ENCODE peak calls at places on chromosome X, in eight cellular contexts. C is fibroblast of lung, Q is aorta, W is right lobe of liver, G is heart right ventricle, E is ovary, J is fibroblast of pulmonary artery, O is pancreas. D is an unnamed sample.

GRCh38 chrX:10660171-10660570 is 39.8 kb upstream of the MID1 start:
- DNase-seq in E (no peak), O (no peak), C (no peak), G (no peak), Q (no peak), W (no peak), J (no peak), D (no peak)

GRCh38 chrX:20224814-20225487 is 41.8 kb downstream of the RPS6KA3 start:
- DNase-seq in W (no peak), G (no peak), C (peak), J (no peak), E (no peak), Q (no peak), O (no peak), D (no peak)

GRCh38 chrX:119455264-119455663 is 13.0 kb upstream of the SLC25A5 start:
- DNase-seq in W (no peak), Q (no peak), C (peak), O (no peak), G (no peak), E (no peak), J (peak), D (peak)

GRCh38 chrX:120429776-120430535 is 39.1 kb downstream of the LAMP2 start:
- DNase-seq in Q (no peak), C (no peak), O (no peak), J (no peak), W (no peak), G (no peak), E (no peak), D (no peak)

GRCh38 chrX:40644821-40645358 is 2.5 kb downstream of the CXorf38 start:
- DNase-seq in J (peak), G (peak), O (peak), Q (no peak), E (peak), W (peak), C (peak), D (peak)

GRCh38 chrX:146881521-146881920 is 67.0 kb upstream of the CXorf51A start:
- DNase-seq in Q (no peak), O (no peak), E (no peak), C (no peak), J (no peak), W (no peak), G (no peak), D (no peak)

GRCh38 chrX:108699368-108699767 is 37.0 kb downstream of the IRS4 start:
- DNase-seq in C (peak), G (no peak), W (no peak), J (peak), O (no peak), E (no peak), Q (no peak), D (peak)

GRCh38 chrX:94515009-94515408 is 841.0 kb downstream of the FAM133A start:
- DNase-seq in Q (no peak), E (no peak), C (no peak), O (no peak), W (no peak), J (no peak), G (no peak), D (no peak)

GRCh38 chrX:153974003-153974725 is 1.6 kb downstream of the TMEM187 start:
- DNase-seq in W (no peak), O (no peak), Q (no peak), J (no peak), C (no peak), G (no peak), E (no peak), D (no peak)

GRCh38 chrX:81261576-81261975 is 59.7 kb downstream of the SH3BGRL start:
- DNase-seq in G (no peak), O (no peak), E (no peak), W (no peak), J (peak), Q (no peak), C (peak), D (no peak)

GRCh38 chrX:118231464-118231863 is 114.4 kb upstream of the WDR44 start:
- DNase-seq in Q (no peak), G (no peak), C (peak), W (no peak), O (no peak), J (no peak), E (no peak), D (no peak)

GRCh38 chrX:12929701-12930100 is 23.3 kb downstream of the TLR8 start:
- DNase-seq in C (peak), W (no peak), G (no peak), O (no peak), E (no peak), J (no peak), Q (no peak), D (no peak)

GRCh38 chrX:120269379-120270035 is 18.9 kb downstream of the ZBTB33 start:
- DNase-seq in E (no peak), Q (no peak), W (no peak), G (no peak), C (peak), O (no peak), J (peak), D (no peak)

GRCh38 chrX:31112226-31112999 is 40.6 kb upstream of the FTHL17 start:
- DNase-seq in G (no peak), O (no peak), J (no peak), C (no peak), E (no peak), W (no peak), Q (no peak), D (no peak)

GRCh38 chrX:133435544-133436124 is 20.3 kb upstream of the GPC4 start:
- DNase-seq in C (no peak), Q (no peak), O (no peak), W (no peak), G (no peak), J (no peak), E (no peak), D (no peak)

GRCh38 chrX:49172280-49172780 is 632 bp downstream of the PLP2 start:
- DNase-seq in W (peak), Q (peak), J (peak), G (peak), C (peak), E (peak), O (peak), D (peak)

GRCh38 chrX:154327026-154327820 is 31.6 kb downstream of the TKTL1 start:
- DNase-seq in Q (no peak), G (no peak), C (no peak), J (no peak), E (no peak), W (no peak), O (no peak), D (no peak)

GRCh38 chrX:70129811-70130210 is 3.4 kb upstream of the IGBP1 start:
- DNase-seq in W (no peak), E (no peak), J (peak), O (no peak), G (no peak), Q (no peak), C (no peak), D (no peak)

GRCh38 chrX:11188664-11189063 is 77.5 kb downstream of the HCCS start:
- DNase-seq in G (no peak), W (no peak), O (no peak), J (no peak), E (no peak), Q (no peak), C (peak), D (peak)

GRCh38 chrX:53184836-53185235 is 40.2 kb downstream of the KDM5C start:
- DNase-seq in O (no peak), E (no peak), W (no peak), C (peak), J (peak), G (no peak), Q (no peak), D (peak)

GRCh38 chrX:25021132-25021498 is 5.3 kb upstream of the ARX start:
- DNase-seq in E (no peak), G (no peak), O (no peak), Q (no peak), J (no peak), C (no peak), W (no peak), D (no peak)

GRCh38 chrX:68433155-68433980 is at the start of gene OPHN1:
- DNase-seq in G (peak), E (peak), C (peak), J (peak), W (peak), Q (peak), O (peak), D (peak)
- H3K4me3 ChIP-seq in G (peak), E (peak), C (peak), J (peak), W (peak), Q (peak), O (peak), D (peak)

GRCh38 chrX:124026529-124026928 is 65.0 kb downstream of the STAG2 start:
- DNase-seq in C (no peak), Q (no peak), J (no peak), E (no peak), O (no peak), G (no peak), W (no peak), D (no peak)
- H3K4me3 ChIP-seq in C (no peak), Q (no peak), J (no peak), E (no peak), O (no peak), G (no peak), W (no peak), D (no peak)

DNA sequence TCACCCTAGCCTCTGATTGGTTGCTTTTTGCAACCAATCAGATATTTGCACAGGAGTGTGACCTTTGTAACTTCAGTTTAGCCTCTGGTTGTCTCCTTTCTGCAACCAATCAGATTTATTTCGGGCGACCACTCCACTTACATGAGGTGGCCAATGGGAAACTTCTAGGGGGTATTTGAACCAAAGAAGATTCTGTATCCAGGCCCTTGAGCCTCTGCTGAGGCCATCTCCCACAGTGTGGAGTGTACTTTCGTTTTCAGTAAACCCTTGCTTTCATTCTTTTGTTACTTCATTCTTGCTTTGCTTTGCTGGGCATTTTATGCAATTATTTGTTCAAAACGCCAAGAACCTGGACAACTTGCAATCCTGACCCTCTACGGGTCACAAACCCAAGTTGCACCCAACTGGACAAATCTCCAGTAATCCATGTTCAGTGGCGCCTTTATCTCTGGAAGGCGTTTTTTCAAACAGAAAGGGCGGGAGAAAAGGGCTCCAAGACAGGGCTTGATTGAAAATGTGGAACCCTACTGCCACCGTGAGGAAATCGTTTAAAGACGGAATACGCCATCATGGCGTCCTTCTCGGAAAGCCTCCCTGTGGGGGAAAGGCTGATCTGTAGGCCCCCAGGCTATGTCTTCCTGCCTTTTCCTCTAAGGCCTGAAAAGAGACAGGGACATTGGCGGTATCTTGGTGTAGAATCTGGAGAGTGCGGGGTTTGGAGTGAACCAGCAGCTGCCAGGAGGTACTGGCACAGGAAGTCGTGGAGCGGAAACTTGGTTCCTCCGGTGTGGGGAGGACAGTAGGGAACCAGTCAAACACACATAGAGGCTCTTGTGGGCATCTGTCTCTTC is 184.6 kb downstream of the OR13H1 start:
- DNase-seq in O (peak), Q (no peak), C (no peak), W (peak), J (no peak), G (no peak), E (peak), D (peak)
- H3K4me3 ChIP-seq in O (peak), Q (peak), C (peak), W (peak), J (no peak), G (peak), E (peak), D (peak)

GRCh38 chrX:2371026-2371778 is 129.6 kb downstream of the DHRSX start:
- DNase-seq in J (no peak), Q (no peak), W (no peak), C (peak), G (no peak), O (no peak), E (no peak), D (peak)
- H3K4me3 ChIP-seq in J (no peak), Q (no peak), W (no peak), C (no peak), G (no peak), O (no peak), E (no peak), D (no peak)

GRCh38 chrX:115892787-115893671 is 277.5 kb upstream of the AGTR2 start:
- DNase-seq in Q (peak), E (peak), G (no peak), J (peak), W (peak), O (peak), C (peak), D (peak)
- H3K4me3 ChIP-seq in Q (no peak), E (no peak), G (peak), J (no peak), W (peak), O (peak), C (no peak), D (peak)

GRCh38 chrX:39176105-39176504 is 374.8 kb downstream of the MID1IP1 start:
- DNase-seq in O (no peak), W (no peak), G (no peak), Q (no peak), C (no peak), J (no peak), E (no peak), D (no peak)

GRCh38 chrX:39171686-39172085 is 370.4 kb downstream of the MID1IP1 start:
- DNase-seq in W (no peak), E (no peak), J (no peak), C (no peak), O (no peak), G (no peak), Q (no peak), D (no peak)

GRCh38 chrX:39174761-39175417 is 373.6 kb downstream of the MID1IP1 start:
- DNase-seq in W (no peak), G (no peak), O (no peak), E (no peak), C (no peak), Q (no peak), J (no peak), D (peak)

GRCh38 chrX:39170432-39170831 is 369.2 kb downstream of the MID1IP1 start:
- DNase-seq in C (no peak), Q (no peak), W (no peak), J (no peak), O (no peak), G (no peak), E (no peak), D (no peak)

DNA sequence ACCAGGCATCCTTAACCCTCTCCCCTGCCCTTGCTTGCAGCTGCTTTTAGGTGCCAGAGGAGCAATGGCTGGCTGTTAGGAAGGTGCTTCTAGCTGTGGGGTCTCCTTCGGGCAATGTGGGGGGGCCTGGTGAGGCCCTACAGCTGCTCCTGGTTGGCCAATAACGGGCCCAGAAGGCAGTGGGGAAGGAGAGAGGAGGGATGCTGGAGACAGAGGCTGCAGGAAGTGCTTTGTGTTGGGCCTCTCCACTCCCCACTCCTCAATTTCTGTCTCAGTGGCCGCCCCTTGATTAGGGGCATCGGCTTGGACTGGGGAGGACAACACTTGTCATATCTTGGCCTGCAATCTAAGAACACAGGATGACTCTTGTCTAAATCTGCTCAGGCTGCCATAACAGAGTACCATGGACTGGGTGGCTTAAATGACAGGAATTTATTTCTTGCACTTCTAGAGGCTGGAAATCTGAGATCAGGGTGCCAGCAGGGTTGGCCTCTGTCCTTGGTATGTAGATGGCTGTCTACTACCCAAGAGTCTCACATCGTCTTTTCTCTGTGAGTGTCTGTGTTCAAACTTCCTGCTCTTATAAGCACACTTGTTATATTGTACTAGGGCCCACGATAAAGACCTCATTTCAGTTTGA is 374.3 kb downstream of the MID1IP1 start:
- DNase-seq in Q (no peak), C (no peak), J (no peak), G (no peak), E (no peak), O (no peak), W (no peak), D (no peak)
- H3K4me3 ChIP-seq in Q (no peak), C (no peak), J (no peak), G (no peak), E (no peak), O (no peak), W (no peak), D (no peak)

DNA sequence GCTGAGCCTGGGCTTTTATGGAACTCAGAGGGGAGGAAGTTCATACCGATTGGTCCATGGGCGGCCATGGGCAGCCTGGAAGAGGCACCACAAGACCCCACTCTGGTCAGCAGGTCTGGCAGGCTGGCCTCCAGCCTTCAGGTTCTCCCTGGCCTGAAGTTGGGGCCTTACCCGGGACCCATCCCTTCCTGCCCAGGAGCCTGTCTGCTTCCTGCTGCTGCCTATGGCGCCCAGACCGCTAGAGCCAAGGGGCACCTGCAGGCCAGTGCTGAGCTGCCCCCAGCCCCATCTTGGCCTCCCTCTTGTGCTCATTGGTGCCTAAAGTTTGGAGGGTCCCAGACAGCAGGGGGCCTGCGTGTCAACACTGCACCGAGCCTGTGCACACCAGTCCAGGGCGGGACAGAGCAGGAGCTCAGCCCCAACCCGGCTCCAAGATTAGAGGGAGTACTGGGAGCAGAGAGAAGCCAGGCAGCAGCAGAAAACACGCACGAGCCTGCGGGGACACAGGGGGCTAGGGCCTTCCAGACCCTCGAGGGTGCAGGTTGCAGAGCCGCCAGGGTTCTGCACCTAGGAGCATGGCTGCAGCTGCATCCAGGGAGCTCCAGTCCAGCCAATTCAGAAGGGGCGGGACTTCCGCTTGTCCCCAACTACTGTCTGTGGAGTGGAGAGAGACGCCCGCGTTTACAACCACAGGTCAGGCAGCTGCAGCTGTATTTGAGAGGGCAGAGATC is 30.7 kb upstream of the ZNF280C start:
- DNase-seq in W (no peak), J (no peak), G (no peak), O (no peak), Q (no peak), C (no peak), E (no peak), D (no peak)
- H3K4me3 ChIP-seq in W (no peak), J (no peak), G (no peak), O (no peak), Q (no peak), C (no peak), E (no peak), D (peak)